ENCODE peak calls at places on chromosomes 1 and 21, in ten cellular contexts. Q is HEK293T; D is CD4-positive, alpha-beta T cell; C is mesenteric fat pad; J is NCI-H1694; H is heart left ventricle; E is K562; S is stimulated activated naive CD8-positive, alpha-beta T cell treated with anti-CD3 and anti-CD28 coated beads, Interleukin-15, amount 100 ng/mL, for 72 hours; K is left lung; V is ureter. R is an unnamed sample.

GRCh38 chr1:29485096-29485925 is 249.0 kb downstream of the PTPRU start:
- DNase-seq in Q (no peak), D (no peak), C (peak; percentile 82), J (no peak), H (no peak), E (no peak), S (no peak), K (no peak), V (peak; percentile 37), R (no peak)

GRCh38 chr1:18494304-18494703 is 13.6 kb downstream of the KLHDC7A start:
- DNase-seq in Q (no peak), D (no peak), C (no peak), J (no peak), H (no peak), E (no peak), S (no peak), K (no peak), V (no peak), R (no peak)

GRCh38 chr1:186225089-186225488 is 150.0 kb downstream of the TPR start:
- DNase-seq in Q (no peak), D (no peak), C (no peak), J (no peak), H (no peak), E (no peak), S (no peak), K (no peak), V (no peak), R (no peak)

GRCh38 chr21:38380391-38381137 is 117.7 kb downstream of the ERG start:
- DNase-seq in Q (no peak), D (no peak), C (no peak), J (peak; percentile 6), H (no peak), E (no peak), S (no peak), K (no peak), V (no peak), R (no peak)

GRCh38 chr1:235011064-235011598 is 117.5 kb downstream of the TOMM20 start:
- DNase-seq in Q (no peak), D (peak; percentile 4), C (peak; percentile 28), J (no peak), H (no peak), E (no peak), S (peak; percentile 78), K (no peak), V (no peak), R (no peak)

GRCh38 chr21:36839123-36839522 is 127.3 kb downstream of the HLCS start:
- DNase-seq in Q (no peak), D (no peak), C (no peak), J (no peak), H (no peak), E (no peak), S (no peak), K (no peak), V (no peak), R (no peak)

GRCh38 chr1:209884665-209885117 is 53.3 kb upstream of the SYT14 start:
- DNase-seq in Q (peak; percentile 65), D (no peak), C (no peak), J (peak; percentile 25), H (no peak), E (peak; percentile 57), S (no peak), K (peak; percentile 84), V (no peak), R (no peak)

GRCh38 chr1:162560303-162561036 is 1.1 kb upstream of the UAP1 start:
- DNase-seq in Q (no peak), D (no peak), C (no peak), J (no peak), H (no peak), E (no peak), S (no peak), K (no peak), V (no peak), R (no peak)

R was measured in HAP-1.